ENCODE peak calls at places on chromosomes 12 and 14, in six cellular contexts. Z is mucosa of descending colon; J is activated T-helper 17 cell treated with anti-CD3 and anti-CD28 coated beads, Interleukin-2, amount 50 U/mL, for 72 hours; H is RWPE2; E is T-helper 17 cell; B is Panc1. I is an unnamed sample.

GRCh38 chr12:56661560-56661959 is 15.8 kb upstream of the ATP5F1B start:
- ATAC-seq in E (peak), H (peak), J (no peak), Z (no peak), B (no peak), I (peak)

GRCh38 chr12:70260610-70261009 is 17.4 kb downstream of the CNOT2 start:
- ATAC-seq in B (no peak), H (no peak), Z (no peak), E (no peak), J (no peak), I (peak)

GRCh38 chr12:123160801-123161487 is 10.1 kb upstream of the PITPNM2 start:
- ATAC-seq in Z (no peak), J (no peak), E (no peak), H (no peak), B (no peak), I (no peak)

GRCh38 chr12:115013668-115014072 is 329.7 kb upstream of the TBX3 start:
- ATAC-seq in Z (no peak), E (no peak), J (no peak), H (no peak), B (no peak), I (no peak)

GRCh38 chr12:115375188-115375991 is 691.4 kb upstream of the TBX3 start:
- ATAC-seq in H (peak), J (no peak), E (no peak), Z (peak), B (no peak), I (no peak)

GRCh38 chr12:127640181-127640886 is 626.6 kb upstream of the TMEM132C start:
- ATAC-seq in Z (no peak), B (no peak), H (no peak), E (no peak), J (no peak), I (no peak)

GRCh38 chr14:61466249-61466904 is 145.0 kb downstream of the PRKCH start:
- ATAC-seq in E (no peak), J (no peak), Z (peak), H (peak), B (no peak), I (no peak)

GRCh38 chr14:94041551-94042346 is 15.6 kb downstream of the OTUB2 start:
- ATAC-seq in H (peak), Z (peak), J (no peak), B (no peak), E (peak), I (no peak)

GRCh38 chr14:67738740-67739504 is 37.2 kb downstream of the RDH12 start:
- ATAC-seq in E (peak), H (peak), Z (peak), B (no peak), J (peak), I (no peak)

GRCh38 chr14:80269338-80269935 is 58.1 kb upstream of the DIO2 start:
- ATAC-seq in Z (peak), B (no peak), E (no peak), J (no peak), H (peak), I (no peak)

GRCh38 chr14:59254911-59255545 is 66.6 kb downstream of the DAAM1 start:
- ATAC-seq in H (no peak), Z (peak), B (no peak), E (no peak), J (no peak), I (peak)

GRCh38 chr14:74018704-74019407 is at the start of the genes BBOF1 and ENTPD5:
- ATAC-seq in Z (peak), J (peak), E (peak), B (peak), H (peak), I (peak)

GRCh38 chr12:604956-605355 is 58.3 kb downstream of the NINJ2 start:
- ATAC-seq in E (no peak), J (no peak), B (no peak), Z (no peak), H (no peak), I (no peak)

GRCh38 chr14:76376001-76376404 is at the start of gene ESRRB:
- ATAC-seq in J (no peak), B (peak), E (no peak), Z (peak), H (peak), I (no peak)

GRCh38 chr12:52645120-52645761 is 6.8 kb downstream of the KRT2 start:
- ATAC-seq in J (peak), E (peak), B (no peak), H (no peak), Z (peak), I (no peak)

I was measured in stimulated activated memory B cell treated with anti-CD40 and anti-IgM and Interleukin-4, amounts not matched to agents 10 μg/mL and 1 μg/mL and 100 μg/mL, for 72 hours.